ENCODE peak calls at places on chromosomes 4 and X, in ten cellular contexts. M, X, Y, Q, K, W, B, T, N and R are unnamed samples.

GRCh38 chrX:143437439-143437838 is 79.8 kb downstream of the SPANXN3 start:
- DNase-seq in M (no peak), X (no peak), Y (no peak), Q (no peak), K (no peak), W (no peak), B (no peak), T (no peak), N (no peak), R (no peak)

GRCh38 chr4:8377103-8378075 is 63.1 kb downstream of the ACOX3 start:
- DNase-seq in M (no peak), X (no peak), Y (no peak), Q (no peak), K (no peak), W (no peak), B (no peak), T (no peak), N (no peak), R (no peak)

GRCh38 chr4:57308301-57308700 is 198.1 kb upstream of the IGFBP7 start:
- DNase-seq in M (no peak), X (no peak), Y (no peak), Q (no peak), K (no peak), W (no peak), B (no peak), T (no peak), N (no peak), R (no peak)

GRCh38 chrX:43540318-43540717 is 115.8 kb upstream of the MAOA start:
- DNase-seq in M (no peak), X (no peak), Y (no peak), Q (no peak), K (no peak), W (no peak), B (no peak), T (no peak), N (no peak), R (no peak)

GRCh38 chrX:130196453-130196852 is 24.7 kb downstream of the RAB33A start:
- DNase-seq in M (no peak), X (peak), Y (no peak), Q (no peak), K (no peak), W (no peak), B (no peak), T (no peak), N (no peak), R (no peak)

GRCh38 chrX:10617186-10617963 is 3.0 kb downstream of the MID1 start:
- DNase-seq in M (no peak), X (peak), Y (no peak), Q (peak), K (no peak), W (no peak), B (no peak), T (no peak), N (no peak), R (no peak)

GRCh38 chrX:47815901-47816845 is 20.5 kb upstream of the ZNF81 start:
- DNase-seq in M (no peak), X (peak), Y (no peak), Q (no peak), K (peak), W (no peak), B (peak), T (no peak), N (no peak), R (no peak)

GRCh38 chrX:130139474-130140201 is 26.0 kb downstream of the AIFM1 start:
- DNase-seq in M (no peak), X (no peak), Y (no peak), Q (no peak), K (peak), W (no peak), B (peak), T (no peak), N (no peak), R (no peak)

GRCh38 chr4:10762541-10762940 is 78.0 kb upstream of the CLNK start:
- DNase-seq in M (no peak), X (peak), Y (no peak), Q (no peak), K (peak), W (no peak), B (peak), T (no peak), N (no peak), R (no peak)

GRCh38 chr4:673349-674091 is 556 bp downstream of the ATP5ME start:
- DNase-seq in M (peak), X (peak), Y (no peak), Q (no peak), K (no peak), W (no peak), B (no peak), T (no peak), N (no peak), R (no peak)

GRCh38 chr4:163256680-163257343 is 75.6 kb downstream of the NPY1R start:
- DNase-seq in M (no peak), X (no peak), Y (no peak), Q (no peak), K (no peak), W (no peak), B (no peak), T (no peak), N (no peak), R (no peak)

GRCh38 chr4:163249042-163249441 is 82.4 kb upstream of the NAF1 start:
- DNase-seq in M (no peak), X (no peak), Y (no peak), Q (no peak), K (no peak), W (no peak), B (no peak), T (no peak), N (no peak), R (no peak)

DNA sequence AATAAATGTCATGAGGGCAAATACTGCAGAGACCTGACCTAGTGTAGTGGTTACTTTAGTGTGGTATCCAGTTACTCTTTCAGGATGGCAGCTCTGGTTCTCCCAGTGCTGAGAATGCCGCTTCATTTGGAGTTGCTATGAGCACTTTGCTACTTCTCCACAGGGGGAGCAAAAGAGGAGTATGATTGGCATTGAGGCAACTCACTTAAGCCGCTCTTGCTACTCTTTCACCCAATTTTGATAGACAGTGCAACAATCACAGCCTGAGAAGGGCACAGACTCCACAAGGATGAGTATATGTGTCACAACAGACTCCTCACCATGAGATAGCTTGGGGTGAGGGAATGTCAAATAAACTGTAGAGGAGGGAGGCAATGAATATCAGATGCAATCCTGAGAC is 81.2 kb downstream of the NPY1R start:
- DNase-seq in M (no peak), X (no peak), Y (no peak), Q (no peak), K (peak), W (no peak), B (peak), T (no peak), N (no peak), R (no peak)
- TF ChIP-seq CTCF in M (no peak), X (peak), Y (peak), Q (no peak), K (peak), W (no peak), B (peak), T (peak), N (no peak), R (peak)

DNA sequence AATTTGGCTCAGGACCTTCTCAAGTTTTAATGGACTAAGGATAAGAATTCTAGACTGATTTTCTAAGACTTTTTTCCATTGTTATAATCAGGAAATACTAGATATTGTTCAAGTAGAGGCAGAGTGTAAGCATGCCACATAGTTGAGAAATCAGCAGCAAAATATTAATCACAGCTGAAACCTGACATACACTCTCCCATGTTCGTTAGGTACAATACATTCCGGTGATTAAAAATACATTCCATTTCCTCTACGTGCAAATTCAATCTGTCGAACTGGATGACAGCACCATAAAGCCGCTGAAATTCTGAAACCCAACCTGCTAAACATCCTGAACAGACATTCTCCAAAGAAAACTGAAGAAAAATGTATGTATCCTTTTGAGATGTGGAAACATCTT is 587.6 kb upstream of the DIPK2B start:
- DNase-seq in M (no peak), X (no peak), Y (no peak), Q (no peak), K (no peak), W (no peak), B (peak), T (no peak), N (no peak), R (no peak)
- TF ChIP-seq CTCF in M (no peak), X (no peak), Y (no peak), Q (no peak), K (no peak), W (no peak), B (no peak), T (no peak), N (no peak), R (no peak)

GRCh38 chr4:105715692-105716278 is 7.2 kb downstream of the GSTCD start:
- DNase-seq in M (no peak), X (peak), Y (no peak), Q (peak), K (no peak), W (no peak), B (peak), T (no peak), N (no peak), R (no peak)
- TF ChIP-seq CTCF in M (no peak), X (peak), Y (peak), Q (peak), K (peak), W (peak), B (peak), T (peak), N (no peak), R (peak)

GRCh38 chrX:80246273-80246672 is 174.0 kb upstream of the TENT5D start:
- DNase-seq in M (no peak), X (no peak), Y (no peak), Q (no peak), K (no peak), W (no peak), B (no peak), T (no peak), N (no peak), R (no peak)
- TF ChIP-seq CTCF in M (no peak), X (no peak), Y (no peak), Q (no peak), K (peak), W (no peak), B (no peak), T (no peak), N (no peak), R (peak)